ENCODE peak calls at places on chromosomes 4 and X, in nine cellular contexts. H is IMR-90; W is upper lobe of right lung; U is CD8-positive, alpha-beta T cell; V is mesendoderm; N is psoas muscle; Q is CD4-positive, CD25-positive, alpha-beta regulatory T cell; M is pancreas; C is A549. S is an unnamed sample.

GRCh38 chrX:11406109-11406755 is 113.0 kb downstream of the AMELX start:
- DNase-seq in H (peak; percentile 76), W (no peak), U (no peak), V (no peak), N (no peak), Q (no peak), M (no peak), C (no peak), S (no peak)

GRCh38 chrX:104085477-104085876 is 9.4 kb upstream of the TMSB15C start:
- DNase-seq in H (no peak), W (no peak), U (no peak), V (no peak), N (no peak), Q (no peak), M (no peak), C (no peak), S (no peak)

GRCh38 chr4:142976482-142976881 is 130.4 kb upstream of the INPP4B start:
- DNase-seq in H (no peak), W (no peak), U (no peak), V (no peak), N (no peak), Q (no peak), M (no peak), C (no peak), S (no peak)

GRCh38 chr4:127309360-127310095 is 323.2 kb upstream of the INTU start:
- DNase-seq in H (peak; percentile 27), W (no peak), U (no peak), V (no peak), N (no peak), Q (no peak), M (no peak), C (no peak), S (no peak)

GRCh38 chr4:76690906-76691275 is 207.1 kb downstream of the SOWAHB start:
- DNase-seq in H (peak; percentile 24), W (no peak), U (no peak), V (no peak), N (no peak), Q (no peak), M (no peak), C (no peak), S (no peak)

GRCh38 chr4:76584235-76585152 is 149.5 kb downstream of the SHROOM3 start:
- DNase-seq in H (no peak), W (no peak), U (no peak), V (no peak), N (no peak), Q (no peak), M (no peak), C (no peak), S (no peak)

GRCh38 chrX:86103061-86103460 is 45.2 kb upstream of the DACH2 start:
- DNase-seq in H (no peak), W (no peak), U (no peak), V (no peak), N (no peak), Q (no peak), M (no peak), C (no peak), S (no peak)

GRCh38 chr4:76224193-76224592 is 10.6 kb upstream of the SCARB2 start:
- DNase-seq in H (no peak), W (no peak), U (no peak), V (no peak), N (no peak), Q (no peak), M (no peak), C (no peak), S (no peak)

GRCh38 chrX:39258331-39258730 is 457.1 kb downstream of the MID1IP1 start:
- DNase-seq in H (no peak), W (no peak), U (no peak), V (peak; percentile 65), N (no peak), Q (no peak), M (no peak), C (no peak), S (no peak)

GRCh38 chr4:7902101-7902553 is 37.5 kb downstream of the AFAP1 start:
- DNase-seq in H (no peak), W (no peak), U (no peak), V (peak; percentile 38), N (no peak), Q (no peak), M (no peak), C (no peak), S (no peak)

GRCh38 chrX:128975716-128976115 is 547.6 kb downstream of the SMARCA1 start:
- DNase-seq in H (no peak), W (no peak), U (no peak), V (peak; percentile 61), N (no peak), Q (no peak), M (no peak), C (peak; percentile 23), S (peak; percentile 3)

GRCh38 chr4:6228158-6229067 is 28.1 kb upstream of the JAKMIP1 start:
- DNase-seq in H (no peak), W (no peak), U (no peak), V (no peak), N (no peak), Q (no peak), M (no peak), C (no peak), S (no peak)

GRCh38 chr4:78767350-78767749 is 8.8 kb upstream of the BMP2K start:
- DNase-seq in H (no peak), W (no peak), U (no peak), V (no peak), N (no peak), Q (no peak), M (no peak), C (no peak), S (no peak)

GRCh38 chr4:37562592-37562991 is 123.6 kb downstream of the RELL1 start:
- DNase-seq in H (peak; percentile 33), W (no peak), U (no peak), V (no peak), N (no peak), Q (no peak), M (no peak), C (peak; percentile 18), S (no peak)

GRCh38 chr4:100076753-100077152 is 113.5 kb downstream of the DDIT4L start:
- DNase-seq in H (peak; percentile 14), W (no peak), U (no peak), V (peak; percentile 28), N (no peak), Q (no peak), M (no peak), C (peak; percentile 14), S (no peak)

GRCh38 chr4:476501-476900 is 22.5 kb downstream of the ZNF721 start:
- DNase-seq in H (peak; percentile 25), W (no peak), U (no peak), V (no peak), N (no peak), Q (no peak), M (no peak), C (no peak), S (no peak)

GRCh38 chr4:108192056-108192455 is 23.3 kb upstream of the LEF1 start:
- DNase-seq in H (no peak), W (no peak), U (no peak), V (no peak), N (no peak), Q (no peak), M (no peak), C (no peak), S (no peak)

GRCh38 chrX:40140706-40141499 is 43.1 kb upstream of the BCOR start:
- DNase-seq in H (peak; percentile 47), W (peak; percentile 64), U (no peak), V (peak; percentile 42), N (peak; percentile 70), Q (no peak), M (no peak), C (no peak), S (no peak)

GRCh38 chr4:1249148-1249730 is 309 bp upstream of the CTBP1 start:
- DNase-seq in H (peak; percentile 86), W (peak; percentile 94), U (peak; percentile 86), V (peak; percentile 89), N (peak; percentile 93), Q (peak; percentile 88), M (peak; percentile 84), C (peak; percentile 88), S (peak; percentile 68)

GRCh38 chrX:7077241-7077909 is 70.1 kb upstream of the STS start:
- DNase-seq in H (no peak), W (no peak), U (no peak), V (no peak), N (no peak), Q (no peak), M (no peak), C (no peak), S (no peak)
- H3K4me1 ChIP-seq in H (no peaks in the 10 kb centered on the region), W (no peaks in the 10 kb centered on the region), U (peaks cover 14% of the 10 kb centered on the region), V (no peaks in the 10 kb centered on the region), N (no peaks in the 10 kb centered on the region), Q (peaks cover under 1% of the 10 kb centered on the region), M (peaks cover 9% of the 10 kb centered on the region), C (no peaks in the 10 kb centered on the region), S (no peaks in the 10 kb centered on the region)

GRCh38 chr4:184473265-184473514 is 1.2 kb downstream of the IRF2 start:
- DNase-seq in H (no peak), W (no peak), U (no peak), V (no peak), N (no peak), Q (no peak), M (peak; percentile 27), C (no peak), S (no peak)

GRCh38 chr4:184470785-184471110 is 3.6 kb downstream of the IRF2 start:
- DNase-seq in H (no peak), W (no peak), U (no peak), V (no peak), N (no peak), Q (no peak), M (no peak), C (no peak), S (no peak)

GRCh38 chr4:184473515-184474260 is 662 bp downstream of the IRF2 start:
- DNase-seq in H (peak; percentile 32), W (peak; percentile 79), U (peak; percentile 66), V (peak; percentile 67), N (peak; percentile 72), Q (peak; percentile 68), M (peak; percentile 45), C (peak; percentile 21), S (no peak)

GRCh38 chr4:184472540-184473264 is 1.6 kb downstream of the IRF2 start:
- DNase-seq in H (peak; percentile 51), W (peak; percentile 94), U (peak; percentile 39), V (peak; percentile 79), N (peak; percentile 93), Q (peak; percentile 38), M (peak; percentile 83), C (peak; percentile 70), S (no peak)

GRCh38 chr4:184471872-184472539 is 2.3 kb downstream of the IRF2 start:
- DNase-seq in H (peak; percentile 30), W (no peak), U (no peak), V (no peak), N (no peak), Q (no peak), M (no peak), C (peak; percentile 14), S (no peak)
- H3K4me1 ChIP-seq in H (peaks cover 4% of the 10 kb centered on the region), W (peaks cover 59% of the 10 kb centered on the region), U (peaks cover 45% of the 10 kb centered on the region), V (peaks cover 5% of the 10 kb centered on the region), N (peaks cover 65% of the 10 kb centered on the region), Q (peaks cover 54% of the 10 kb centered on the region), M (peaks cover 30% of the 10 kb centered on the region), C (peaks cover 7% of the 10 kb centered on the region), S (no peaks in the 10 kb centered on the region)

GRCh38 chrX:107674480-107675364 is 46.4 kb downstream of the PRPS1 start:
- DNase-seq in H (no peak), W (peak; percentile 69), U (peak; percentile 63), V (no peak), N (peak; percentile 82), Q (no peak), M (no peak), C (no peak), S (no peak)
- H3K4me1 ChIP-seq in H (peaks cover 1% of the 10 kb centered on the region), W (peaks cover 23% of the 10 kb centered on the region), U (peaks cover 58% of the 10 kb centered on the region), V (peaks cover 1% of the 10 kb centered on the region), N (peaks cover 24% of the 10 kb centered on the region), Q (peaks cover 64% of the 10 kb centered on the region), M (peaks cover 3% of the 10 kb centered on the region), C (peaks cover 40% of the 10 kb centered on the region), S (no peaks in the 10 kb centered on the region)

GRCh38 chr4:10028910-10029309 is 7.6 kb upstream of the SLC2A9 start:
- DNase-seq in H (no peak), W (no peak), U (no peak), V (no peak), N (no peak), Q (no peak), M (no peak), C (peak; percentile 49), S (no peak)
- H3K4me1 ChIP-seq in H (peaks cover 26% of the 10 kb centered on the region), W (peaks cover 24% of the 10 kb centered on the region), U (no peaks in the 10 kb centered on the region), V (no peaks in the 10 kb centered on the region), N (peaks cover 50% of the 10 kb centered on the region), Q (no peaks in the 10 kb centered on the region), M (no peaks in the 10 kb centered on the region), C (peaks cover 38% of the 10 kb centered on the region), S (peaks cover 4% of the 10 kb centered on the region)